ENCODE peak calls at places on chromosomes 12 and 14, in four cellular contexts. Q, S, A and C are unnamed samples. For H3K9me3, the result is how much of the 10 kb centered on the place peaks cover.

GRCh38 chr12:65434737-65435136 is 156.3 kb downstream of the MSRB3 start:
- DNase-seq in Q (no peak), S (no peak), A (no peak), C (no peak)

GRCh38 chr14:100297320-100298300 is 8.6 kb downstream of the SLC25A29 start:
- DNase-seq in Q (peak), S (peak), A (peak), C (no peak)

GRCh38 chr12:115710104-115710564 is 567.4 kb downstream of the MED13L start:
- DNase-seq in Q (no peak), S (peak), A (no peak), C (no peak)

GRCh38 chr14:20332946-20333782 is at the start of gene CCNB1IP1:
- DNase-seq in Q (no peak), S (peak), A (peak), C (peak)

GRCh38 chr12:106227641-106228319 is 20.0 kb downstream of the CKAP4 start:
- DNase-seq in Q (peak), S (peak), A (no peak), C (no peak)

GRCh38 chr14:67187826-67188225 is 1.4 kb upstream of the GARIN2 start:
- DNase-seq in Q (no peak), S (peak), A (no peak), C (no peak)

GRCh38 chr14:52073251-52073650 is 4.4 kb upstream of the NID2 start:
- DNase-seq in Q (no peak), S (no peak), A (no peak), C (no peak)

GRCh38 chr14:20623798-20624197 is 17.7 kb downstream of the OR6S1 start:
- DNase-seq in Q (no peak), S (no peak), A (no peak), C (no peak)

GRCh38 chr12:124568431-124569374 is 1.3 kb upstream of the NCOR2 start:
- DNase-seq in Q (peak), S (peak), A (peak), C (peak)

GRCh38 chr14:69726761-69727511 is 40.0 kb upstream of the SRSF5 start:
- DNase-seq in Q (peak), S (peak), A (peak), C (no peak)

GRCh38 chr12:14993537-14994266 is 20.9 kb downstream of the PDE6H start:
- DNase-seq in Q (no peak), S (peak), A (no peak), C (no peak)

GRCh38 chr14:31842905-31843304 is 234.2 kb upstream of the ARHGAP5 start:
- DNase-seq in Q (no peak), S (no peak), A (no peak), C (no peak)

GRCh38 chr14:88792572-88793258 is at the start of gene EML5:
- DNase-seq in Q (peak), S (peak), A (peak), C (no peak)

GRCh38 chr12:26845984-26846383 is 13.0 kb upstream of the ITPR2 start:
- DNase-seq in Q (no peak), S (peak), A (peak), C (no peak)

GRCh38 chr14:64680013-64680674 is 24.1 kb upstream of the PLEKHG3 start:
- DNase-seq in Q (peak), S (no peak), A (no peak), C (no peak)

GRCh38 chr12:119381471-119382235 is 47.1 kb downstream of the CCDC60 start:
- DNase-seq in Q (no peak), S (no peak), A (no peak), C (no peak)

GRCh38 chr14:105067140-105067968 is 2.1 kb upstream of the GPR132 start:
- DNase-seq in Q (peak), S (no peak), A (no peak), C (no peak)

GRCh38 chr12:45726594-45727300 is 2.8 kb upstream of the ARID2 start:
- DNase-seq in Q (peak), S (peak), A (peak), C (no peak)

GRCh38 chr12:99809921-99810320 is 162.4 kb downstream of the GARIN6 start:
- DNase-seq in Q (no peak), S (no peak), A (no peak), C (no peak)

GRCh38 chr14:91378945-91379932 is 38.4 kb downstream of the CCDC88C start:
- DNase-seq in Q (no peak), S (no peak), A (no peak), C (no peak)

GRCh38 chr14:63283501-63284248 is 35.1 kb downstream of the GPHB5 start:
- DNase-seq in Q (no peak), S (no peak), A (peak), C (no peak)

GRCh38 chr12:49882248-49882850 is 21.4 kb downstream of the FAIM2 start:
- DNase-seq in Q (no peak), S (no peak), A (peak), C (no peak)

GRCh38 chr14:22227084-22227483 is 361.9 kb downstream of the DAD1 start:
- DNase-seq in Q (no peak), S (no peak), A (no peak), C (no peak)

GRCh38 chr12:105047303-105047702 is 37.0 kb downstream of the ALDH1L2 start:
- DNase-seq in Q (no peak), S (no peak), A (no peak), C (no peak)

GRCh38 chr14:100376751-100377171 is 53.6 kb downstream of the SLC25A47 start:
- DNase-seq in Q (no peak), S (peak), A (no peak), C (no peak)

GRCh38 chr14:93007225-93007997 is 84.5 kb downstream of the CHGA start:
- DNase-seq in Q (peak), S (peak), A (no peak), C (no peak)

GRCh38 chr14:99270491-99271287 is 1.3 kb downstream of the BCL11B start:
- DNase-seq in Q (peak), S (no peak), A (peak), C (no peak)

GRCh38 chr14:80770114-80770917 is 171.2 kb downstream of the CEP128 start:
- DNase-seq in Q (no peak), S (no peak), A (no peak), C (no peak)

GRCh38 chr12:111034911-111035577 is 114.7 kb upstream of the MYL2 start:
- DNase-seq in Q (peak), S (no peak), A (peak), C (no peak)

GRCh38 chr12:85016423-85016822 is 19.7 kb downstream of the TSPAN19 start:
- DNase-seq in Q (no peak), S (peak), A (no peak), C (no peak)

DNA sequence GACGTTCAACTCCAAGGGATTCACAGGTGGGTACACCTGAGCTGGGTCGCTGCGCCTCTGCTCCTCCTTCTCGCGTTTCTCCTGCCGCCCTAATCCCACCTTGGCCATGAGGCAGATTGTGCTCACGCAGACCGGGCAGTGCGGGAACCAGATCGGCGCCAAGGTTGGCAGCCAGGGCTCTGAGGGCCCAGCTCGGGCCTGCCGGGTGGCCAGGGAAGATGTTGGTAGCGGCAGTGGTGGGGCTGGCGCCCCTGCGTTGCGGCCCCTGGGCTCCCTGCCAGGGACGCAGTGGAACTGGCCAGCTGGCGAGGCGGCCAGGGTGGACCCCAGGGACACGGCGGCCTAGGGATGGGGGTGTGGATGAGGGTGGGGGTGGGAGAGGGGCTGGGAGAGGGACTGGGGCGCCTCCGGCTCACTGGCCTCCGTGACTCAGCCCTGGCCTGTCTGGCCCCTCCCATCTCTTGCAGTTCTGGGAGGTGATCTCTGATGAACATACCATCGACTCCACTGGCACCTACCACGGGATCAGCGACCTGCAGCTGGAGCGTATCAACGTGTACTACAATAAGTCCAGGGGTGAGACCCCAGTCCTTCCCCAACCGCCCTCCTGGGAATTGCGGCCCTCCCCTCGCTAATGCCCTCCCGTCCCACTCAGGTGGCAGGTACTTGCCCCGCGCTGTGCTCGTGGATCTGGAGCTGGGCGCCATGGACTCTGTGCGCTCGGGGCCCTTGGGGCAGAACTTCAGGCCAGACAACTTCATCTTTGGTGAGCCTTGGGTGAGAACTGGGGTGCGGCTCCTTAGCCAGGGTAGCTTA is 114.9 kb upstream of the ALG10B start:
- DNase-seq in Q (peak), S (no peak), A (no peak), C (no peak)
- H3K9me3 ChIP-seq in Q (under half), S (under half), A (under half), C (under half)

DNA sequence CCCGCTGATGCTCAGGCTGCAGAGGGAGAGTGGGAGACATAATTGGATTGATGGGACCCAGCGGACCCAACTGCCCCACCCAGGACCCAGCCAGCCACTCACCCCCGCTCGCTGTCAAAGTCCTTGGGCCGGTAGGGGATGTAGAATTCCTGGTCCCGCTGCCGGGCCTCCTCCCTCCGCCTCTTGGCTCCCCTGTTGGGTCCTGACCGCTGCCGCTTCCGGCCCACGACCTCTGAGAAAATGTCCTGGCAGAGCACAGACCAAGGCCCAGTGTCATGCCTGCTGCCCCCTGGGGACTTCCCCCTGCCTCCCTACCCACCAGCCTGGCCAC is 13.5 kb downstream of the CFAP73 start:
- DNase-seq in Q (no peak), S (no peak), A (no peak), C (no peak)
- H3K9ac ChIP-seq in Q (no peak), S (no peak), A (no peak), C (no peak)

GRCh38 chr12:42590324-42590934 is 883 bp upstream of the PRICKLE1 start:
- DNase-seq in Q (peak), S (peak), A (peak), C (no peak)
- H3K27ac ChIP-seq in Q (no peak), S (no peak), A (no peak), C (no peak)

GRCh38 chr12:23473071-23473470 is 476.4 kb downstream of the SOX5 start:
- DNase-seq in Q (no peak), S (no peak), A (no peak), C (no peak)
- H3K9me3 ChIP-seq in Q (under half), S (under half), A (under half), C (under half)

GRCh38 chr12:95390932-95391331 is 83.0 kb upstream of the METAP2 start:
- DNase-seq in Q (no peak), S (no peak), A (no peak), C (no peak)
- H3K9ac ChIP-seq in Q (no peak), S (no peak), A (no peak), C (no peak)

GRCh38 chr14:68667313-68667791 is 125.5 kb downstream of the ZFP36L1 start:
- DNase-seq in Q (no peak), S (peak), A (no peak), C (no peak)
- H3K27ac ChIP-seq in Q (no peak), S (no peak), A (peak), C (peak)

GRCh38 chr12:46958599-46959290 is 120.7 kb upstream of the PCED1B start:
- DNase-seq in Q (no peak), S (no peak), A (no peak), C (no peak)

GRCh38 chr12:46956451-46957035 is 122.9 kb upstream of the PCED1B start:
- DNase-seq in Q (no peak), S (no peak), A (no peak), C (no peak)

GRCh38 chr12:46958093-46958492 is 121.3 kb upstream of the PCED1B start:
- DNase-seq in Q (no peak), S (no peak), A (no peak), C (no peak)

GRCh38 chr12:46963977-46964376 is 115.4 kb upstream of the PCED1B start:
- DNase-seq in Q (no peak), S (peak), A (no peak), C (no peak)

GRCh38 chr12:46959484-46959883 is 119.9 kb upstream of the PCED1B start:
- DNase-seq in Q (no peak), S (peak), A (no peak), C (no peak)
- H3K9me3 ChIP-seq in Q (under half), S (under half), A (under half), C (under half)